ENCODE peak calls at places on chromosome 1, in six cellular contexts. N, H, E, Q, L and B are unnamed samples.

GRCh38 chr1:234675006-234675405 is 65.0 kb upstream of the IRF2BP2 start:
- DNase-seq in L (no peak), N (no peak), H (no peak), E (no peak), Q (no peak), B (no peak)

GRCh38 chr1:59367269-59368006 is 70.5 kb downstream of the FGGY start:
- DNase-seq in H (peak; percentile 74), L (peak; percentile 88), Q (peak; percentile 25), N (no peak), E (no peak), B (no peak)

GRCh38 chr1:154186177-154186576 is 5.7 kb downstream of the TPM3 start:
- DNase-seq in H (peak; percentile 56), Q (peak; percentile 45), N (peak; percentile 81), E (peak; percentile 49), L (peak; percentile 72), B (peak; percentile 39)

GRCh38 chr1:207691814-207692213 is 46.9 kb downstream of the CR1L start:
- DNase-seq in H (peak; percentile 27), Q (no peak), E (no peak), N (no peak), L (peak; percentile 43), B (no peak)

GRCh38 chr1:22639286-22639685 is 2.9 kb downstream of the C1QA start:
- DNase-seq in N (peak; percentile 52), H (peak; percentile 55), Q (no peak), E (no peak), L (peak; percentile 59), B (no peak)

GRCh38 chr1:17032741-17033140 is 21.0 kb upstream of the ATP13A2 start:
- DNase-seq in E (no peak), L (peak; percentile 57), N (no peak), H (no peak), Q (no peak), B (no peak)

GRCh38 chr1:110472546-110472945 is 21.6 kb downstream of the PROK1 start:
- DNase-seq in H (no peak), N (no peak), L (no peak), E (no peak), Q (no peak), B (no peak)

GRCh38 chr1:77322061-77322900 is 40.5 kb downstream of the AK5 start:
- DNase-seq in Q (peak; percentile 64), E (no peak), N (no peak), L (peak; percentile 85), H (peak; percentile 83), B (peak; percentile 51)

GRCh38 chr1:222582099-222582774 is 7.5 kb downstream of the TAF1A start:
- DNase-seq in Q (no peak), L (peak; percentile 20), E (no peak), N (no peak), H (peak; percentile 87), B (peak; percentile 13)

GRCh38 chr1:84407524-84408318 is 9.4 kb downstream of the DNASE2B start:
- DNase-seq in Q (no peak), L (no peak), N (no peak), H (no peak), E (no peak), B (no peak)

GRCh38 chr1:37159102-37159501 is 124.8 kb upstream of the GRIK3 start:
- DNase-seq in E (no peak), N (no peak), H (no peak), L (no peak), Q (no peak), B (peak; percentile 27)

GRCh38 chr1:160169553-160170399 is 18.4 kb downstream of the ATP1A4 start:
- DNase-seq in Q (no peak), N (no peak), H (no peak), E (no peak), L (no peak), B (no peak)